ENCODE peak calls at places on chromosomes 7 and 10, in five cellular contexts. Y is left lung, R is endothelial cell, P is heart right ventricle, K is M059J. S is an unnamed sample.

GRCh38 chr10:123380491-123381085 is 226.4 kb downstream of the BUB3 start:
- DNase-seq in Y (no peak), R (no peak), P (no peak), K (peak; percentile 23), S (peak; percentile 29)

GRCh38 chr7:137009404-137009803 is 141.0 kb downstream of the CHRM2 start:
- DNase-seq in Y (no peak), R (no peak), P (no peak), K (peak; percentile 8), S (no peak)

GRCh38 chr7:55185941-55186609 is 167.3 kb downstream of the EGFR start:
- DNase-seq in Y (no peak), R (no peak), P (no peak), K (peak; percentile 99), S (peak; percentile 99)

GRCh38 chr7:30799976-30800661 is 28.9 kb downstream of the MINDY4 start:
- DNase-seq in Y (no peak), R (no peak), P (no peak), K (peak; percentile 16), S (peak; percentile 22)

GRCh38 chr10:101216631-101217425 is 12.4 kb downstream of the LBX1 start:
- DNase-seq in Y (no peak), R (no peak), P (no peak), K (no peak), S (no peak)

GRCh38 chr10:77867124-77867715 is 59.3 kb downstream of the DLG5 start:
- DNase-seq in Y (no peak), R (no peak), P (no peak), K (no peak), S (peak; percentile 38)

GRCh38 chr7:92843034-92843760 is 6.8 kb upstream of the CDK6 start:
- DNase-seq in Y (no peak), R (no peak), P (no peak), K (peak; percentile 20), S (no peak)

GRCh38 chr10:59830601-59831259 is 75.6 kb downstream of the CCDC6 start:
- DNase-seq in Y (no peak), R (peak; percentile 66), P (peak; percentile 44), K (peak; percentile 40), S (peak; percentile 59)

GRCh38 chr10:33950216-33950615 is 615.7 kb upstream of the NRP1 start:
- DNase-seq in Y (no peak), R (peak; percentile 15), P (no peak), K (no peak), S (no peak)

GRCh38 chr7:19663816-19664531 is 44.9 kb downstream of the POLR1F start:
- DNase-seq in Y (no peak), R (no peak), P (no peak), K (no peak), S (peak; percentile 9)

GRCh38 chr7:55641811-55642210 is 69.5 kb upstream of the VOPP1 start:
- DNase-seq in Y (no peak), R (no peak), P (no peak), K (no peak), S (peak; percentile 6)

GRCh38 chr10:24790073-24790472 is 66.4 kb upstream of the ARHGAP21 start:
- DNase-seq in Y (no peak), R (no peak), P (no peak), K (no peak), S (no peak)

GRCh38 chr7:151886783-151887182 is 9.9 kb upstream of the PRKAG2 start:
- DNase-seq in Y (no peak), R (no peak), P (no peak), K (no peak), S (no peak)

GRCh38 chr7:31735991-31736982 is 49.3 kb downstream of the PPP1R17 start:
- DNase-seq in Y (peak; percentile 46), R (peak; percentile 73), P (peak; percentile 49), K (peak; percentile 64), S (peak; percentile 73)

GRCh38 chr7:76278540-76278939 is 23.9 kb upstream of the HSPB1 start:
- DNase-seq in Y (no peak), R (no peak), P (no peak), K (peak; percentile 68), S (no peak)